ENCODE peak calls at places on chromosomes 1 and 21, in five cellular contexts. V is activated CD8-positive, alpha-beta T cell treated with anti-CD3 and anti-CD28 coated beads for 36 hours; N is B cell; W is coronary artery; F is fibroblast of mammary gland. D is an unnamed sample.

GRCh38 chr1:52234708-52235107 is 92.8 kb downstream of the ZFYVE9 start:
- DNase-seq in V (no peak), N (no peak), W (no peak), F (no peak), D (no peak)

GRCh38 chr1:89575207-89575606 is 50.6 kb downstream of the LRRC8B start:
- DNase-seq in V (no peak), N (no peak), W (no peak), F (no peak), D (no peak)

GRCh38 chr1:39653546-39654031 is 14.1 kb upstream of the HEYL start:
- DNase-seq in V (peak), N (peak), W (peak), F (peak), D (peak)

GRCh38 chr21:31117046-31117916 is 79.0 kb upstream of the KRTAP19-8 start:
- DNase-seq in V (no peak), N (no peak), W (no peak), F (peak), D (no peak)

GRCh38 chr1:58572691-58573090 is 4.4 kb downstream of the TACSTD2 start:
- DNase-seq in V (no peak), N (no peak), W (no peak), F (no peak), D (no peak)

GRCh38 chr1:216812966-216813365 is 89.7 kb upstream of the ESRRG start:
- DNase-seq in V (no peak), N (no peak), W (no peak), F (no peak), D (no peak)

GRCh38 chr1:171265686-171266085 is 17.4 kb downstream of the FMO1 start:
- DNase-seq in V (no peak), N (no peak), W (no peak), F (no peak), D (no peak)

GRCh38 chr1:184903111-184903692 is 71.1 kb downstream of the NIBAN1 start:
- DNase-seq in V (no peak), N (no peak), W (no peak), F (no peak), D (no peak)

GRCh38 chr1:170012920-170013319 is 61.6 kb downstream of the KIFAP3 start:
- DNase-seq in V (no peak), N (no peak), W (no peak), F (no peak), D (no peak)

GRCh38 chr1:183251959-183252450 is 65.9 kb downstream of the LAMC2 start:
- DNase-seq in V (no peak), N (no peak), W (no peak), F (no peak), D (no peak)

GRCh38 chr1:231776006-231776707 is 149.6 kb downstream of the DISC1 start:
- DNase-seq in V (no peak), N (no peak), W (no peak), F (peak), D (no peak)

GRCh38 chr1:12477936-12478611 is 139.9 kb downstream of the DHRS3 start:
- DNase-seq in V (peak), N (peak), W (no peak), F (peak), D (no peak)

GRCh38 chr1:221344693-221345092 is 397.2 kb downstream of the DUSP10 start:
- DNase-seq in V (no peak), N (no peak), W (no peak), F (peak), D (no peak)

GRCh38 chr1:88910401-88910800 is 19.0 kb upstream of the GTF2B start:
- DNase-seq in V (no peak), N (no peak), W (no peak), F (no peak), D (no peak)

GRCh38 chr1:231693361-231694080 is 66.9 kb downstream of the DISC1 start:
- DNase-seq in V (no peak), N (no peak), W (no peak), F (no peak), D (no peak)

GRCh38 chr1:226723640-226724532 is 15.2 kb downstream of the ITPKB start:
- DNase-seq in V (peak), N (no peak), W (no peak), F (peak), D (no peak)

GRCh38 chr21:38142226-38142625 is 114.6 kb upstream of the KCNJ15 start:
- DNase-seq in V (no peak), N (no peak), W (no peak), F (no peak), D (no peak)

GRCh38 chr21:38136201-38136600 is 120.6 kb upstream of the KCNJ15 start:
- DNase-seq in V (no peak), N (no peak), W (no peak), F (peak), D (no peak)

GRCh38 chr21:38144193-38144592 is 112.6 kb upstream of the KCNJ15 start:
- DNase-seq in V (no peak), N (no peak), W (no peak), F (no peak), D (no peak)

GRCh38 chr21:38139380-38140168 is 117.2 kb upstream of the KCNJ15 start:
- DNase-seq in V (no peak), N (no peak), W (no peak), F (peak), D (no peak)

GRCh38 chr21:38140192-38140905 is 116.4 kb upstream of the KCNJ15 start:
- DNase-seq in V (no peak), N (no peak), W (no peak), F (peak), D (no peak)
- TF ChIP-seq CTCF in V (no peak), N (no peak), W (no peak), F (no peak), D (no peak)

DNA sequence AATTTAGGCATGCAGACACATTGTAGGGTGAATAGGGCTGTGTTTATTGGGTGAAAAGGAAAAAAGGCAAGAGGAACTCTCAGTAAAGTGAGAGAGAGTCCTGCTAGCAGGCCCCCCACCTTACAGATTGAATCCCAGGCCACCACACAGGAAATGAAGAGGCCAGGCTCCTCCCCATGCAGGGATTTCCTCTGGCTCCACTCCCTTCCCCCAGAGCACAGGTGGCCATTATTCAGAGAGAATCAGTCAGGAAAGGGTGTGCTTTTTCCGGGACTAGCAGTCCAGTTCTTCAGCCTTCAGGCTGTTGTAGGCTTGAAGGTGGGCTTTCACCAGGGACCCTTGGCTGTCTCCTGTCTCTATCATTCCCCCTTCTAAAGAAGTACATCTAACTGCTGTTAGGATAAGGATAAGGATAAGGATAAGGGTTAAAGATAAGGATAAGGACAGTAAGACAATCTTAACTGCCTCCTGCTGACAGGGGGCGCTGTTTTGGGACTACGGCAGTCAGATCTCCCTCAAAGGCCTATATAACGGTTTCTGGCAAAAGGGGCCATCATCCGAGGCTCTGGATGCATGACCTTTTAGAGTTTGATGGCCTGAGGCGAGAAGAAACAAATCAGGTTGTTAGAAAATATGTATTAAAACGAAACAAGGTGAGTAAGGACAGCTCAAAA is 26.3 kb downstream of the ZNF648 start:
- DNase-seq in V (peak), N (no peak), W (no peak), F (no peak), D (no peak)
- TF ChIP-seq CTCF in V (peak), N (peak), W (no peak), F (peak), D (no peak)

GRCh38 chr1:9593492-9594465 is 5.1 kb downstream of the TMEM201 start:
- DNase-seq in V (peak), N (peak), W (no peak), F (peak), D (peak)
- TF ChIP-seq CTCF in V (no peak), N (no peak), W (no peak), F (no peak), D (no peak)

GRCh38 chr1:30881266-30882181 is 27.0 kb downstream of the SDC3 start:
- DNase-seq in V (peak), N (peak), W (no peak), F (no peak), D (peak)

GRCh38 chr1:30879126-30879786 is 29.3 kb downstream of the SDC3 start:
- DNase-seq in V (no peak), N (no peak), W (no peak), F (no peak), D (no peak)

GRCh38 chr1:30879940-30880339 is 28.6 kb downstream of the SDC3 start:
- DNase-seq in V (no peak), N (no peak), W (no peak), F (no peak), D (no peak)

GRCh38 chr1:30878559-30878958 is 30.0 kb downstream of the SDC3 start:
- DNase-seq in V (no peak), N (no peak), W (no peak), F (no peak), D (no peak)

DNA sequence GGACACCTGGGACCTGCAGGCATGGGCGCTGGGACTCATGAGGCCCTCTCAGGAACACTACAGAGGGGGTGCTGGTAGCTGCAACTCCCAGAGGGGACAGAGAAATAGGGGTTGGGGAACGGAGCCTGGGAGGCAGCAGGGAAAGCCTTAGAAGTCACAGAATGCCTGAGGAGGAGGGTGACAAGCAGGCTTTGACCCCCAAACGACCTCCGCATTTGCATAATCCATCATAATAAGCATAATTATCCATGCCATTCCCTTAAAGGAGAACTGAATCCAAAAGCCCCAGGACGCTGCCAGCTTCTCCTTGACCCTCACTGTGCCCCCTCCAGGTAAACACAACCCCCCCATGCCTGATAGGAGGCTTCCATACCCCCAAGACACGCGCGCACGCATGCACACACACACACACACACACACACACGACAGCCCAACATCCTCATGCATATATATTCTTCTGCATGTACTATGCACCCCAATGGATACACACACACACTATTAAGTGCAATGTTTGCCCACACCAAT is 27.9 kb downstream of the SDC3 start:
- DNase-seq in V (no peak), N (no peak), W (no peak), F (no peak), D (no peak)
- TF ChIP-seq CTCF in V (no peak), N (no peak), W (no peak), F (no peak), D (no peak)

GRCh38 chr1:7454895-7455784 is 316.0 kb upstream of the VAMP3 start:
- DNase-seq in V (no peak), N (no peak), W (no peak), F (peak), D (no peak)
- TF ChIP-seq CTCF in V (no peak), N (no peak), W (no peak), F (no peak), D (no peak)

DNA sequence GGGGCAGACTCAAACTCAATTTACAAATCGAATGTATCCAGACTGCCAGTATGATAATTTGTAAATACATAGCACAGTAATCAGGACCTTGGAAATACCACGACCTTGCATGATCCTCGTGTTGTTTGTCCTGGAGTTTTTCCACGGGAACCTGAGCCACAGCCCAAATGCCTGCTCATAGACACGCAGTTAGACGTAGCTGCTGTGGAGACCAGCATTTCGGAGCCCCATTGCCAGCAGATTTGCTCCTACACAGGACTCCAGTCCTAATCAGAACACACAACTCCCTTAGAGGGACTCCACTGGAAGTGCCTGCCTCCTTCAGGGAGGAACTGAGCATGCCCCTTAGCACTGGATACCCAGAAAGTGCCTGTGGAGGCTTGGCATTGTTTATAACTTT is 163.2 kb downstream of the GALNT2 start:
- DNase-seq in V (no peak), N (no peak), W (no peak), F (no peak), D (no peak)
- TF ChIP-seq CTCF in V (no peak), N (no peak), W (no peak), F (no peak), D (no peak)

GRCh38 chr1:200258447-200259375 is 151.1 kb downstream of the ZNF281 start:
- DNase-seq in V (peak), N (peak), W (no peak), F (peak), D (peak)
- TF ChIP-seq CTCF in V (peak), N (peak), W (no peak), F (peak), D (peak)

GRCh38 chr1:100353988-100354387 is 1.7 kb downstream of the CDC14A start:
- DNase-seq in V (no peak), N (no peak), W (no peak), F (peak), D (no peak)

GRCh38 chr1:100353073-100353801 is 931 bp downstream of the CDC14A start:
- DNase-seq in V (peak), N (peak), W (peak), F (peak), D (peak)

GRCh38 chr1:100351095-100351884 is 1.0 kb upstream of the CDC14A start:
- DNase-seq in V (peak), N (peak), W (peak), F (peak), D (peak)

GRCh38 chr1:100350787-100351094 is 1.6 kb upstream of the CDC14A start:
- DNase-seq in V (no peak), N (no peak), W (no peak), F (no peak), D (no peak)

GRCh38 chr1:100352267-100353072 is at the start of gene CDC14A:
- DNase-seq in V (peak), N (peak), W (peak), F (peak), D (peak)
- TF ChIP-seq CTCF in V (no peak), N (no peak), W (no peak), F (no peak), D (no peak)

DNA sequence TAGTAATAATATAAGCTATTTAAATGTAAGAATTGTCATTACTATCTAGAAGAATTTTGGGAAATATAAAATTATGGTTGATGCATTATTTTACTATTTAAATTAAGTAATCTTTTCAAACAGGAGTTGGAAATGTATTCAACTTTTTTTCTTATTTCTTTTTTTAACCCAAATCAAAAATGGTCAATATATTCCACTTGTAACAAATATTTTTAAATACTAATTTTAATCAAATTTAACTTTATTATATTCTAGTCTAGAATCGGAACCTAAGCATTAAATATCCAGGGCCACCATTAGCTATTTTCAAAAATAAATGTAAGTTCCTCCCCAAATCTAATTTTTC is 37.2 kb upstream of the S1PR1 start:
- DNase-seq in V (no peak), N (no peak), W (no peak), F (no peak), D (no peak)
- TF ChIP-seq CTCF in V (no peak), N (no peak), W (no peak), F (no peak), D (no peak)

D was measured in GM20000.